ENCODE peak calls at places on chromosomes 3 and 15, in five cellular contexts. D is stomach, N is esophagus squamous epithelium, F is transverse colon, M is GM12891. P is an unnamed sample.

GRCh38 chr3:63232764-63233396 is 45.2 kb upstream of the SYNPR start:
- DNase-seq in D (no peak), N (no peak), F (no peak), M (no peak), P (no peak)

GRCh38 chr3:147509444-147509843 is 100.3 kb downstream of the ZIC1 start:
- DNase-seq in D (no peak), N (no peak), F (no peak), M (no peak), P (no peak)

GRCh38 chr15:42094512-42094963 is at the start of gene PLA2G4D:
- DNase-seq in D (peak), N (no peak), F (no peak), M (no peak), P (no peak)

GRCh38 chr3:184003187-184003967 is 14.3 kb downstream of the ABCC5 start:
- DNase-seq in D (no peak), N (no peak), F (no peak), M (no peak), P (no peak)

GRCh38 chr3:42723146-42723683 is 20.6 kb upstream of the HHATL start:
- DNase-seq in D (no peak), N (no peak), F (no peak), M (no peak), P (no peak)

GRCh38 chr3:5017953-5018531 is 38.8 kb downstream of the BHLHE40 start:
- DNase-seq in D (peak), N (no peak), F (peak), M (no peak), P (no peak)

GRCh38 chr15:81400640-81401236 is 26.7 kb upstream of the TMC3 start:
- DNase-seq in D (no peak), N (no peak), F (no peak), M (peak), P (no peak)

GRCh38 chr15:90231028-90232017 is 2.4 kb downstream of the CIB1 start:
- DNase-seq in D (peak), N (peak), F (peak), M (peak), P (peak)

GRCh38 chr3:10964537-10965167 is 27.9 kb upstream of the SLC6A1 start:
- DNase-seq in D (no peak), N (no peak), F (peak), M (no peak), P (peak)

GRCh38 chr3:12954891-12955650 is 113.7 kb upstream of the RPL32 start:
- DNase-seq in D (peak), N (no peak), F (peak), M (no peak), P (peak)

GRCh38 chr3:13787533-13787932 is 92.3 kb downstream of the WNT7A start:
- DNase-seq in D (no peak), N (no peak), F (no peak), M (no peak), P (no peak)

GRCh38 chr3:90007786-90008499 is 900.5 kb downstream of the EPHA3 start:
- DNase-seq in D (no peak), N (no peak), F (no peak), M (no peak), P (no peak)

GRCh38 chr3:53721187-53721946 is 124.9 kb downstream of the CHDH start:
- DNase-seq in D (no peak), N (no peak), F (no peak), M (no peak), P (no peak)

GRCh38 chr3:132134611-132135010 is 99.8 kb upstream of the CPNE4 start:
- DNase-seq in D (no peak), N (no peak), F (no peak), M (no peak), P (no peak)

GRCh38 chr3:127410678-127411077 is 122.8 kb upstream of the PRR20G start:
- DNase-seq in D (no peak), N (no peak), F (no peak), M (no peak), P (no peak)

GRCh38 chr3:13559751-13560540 is 11.0 kb downstream of the FBLN2 start:
- DNase-seq in D (no peak), N (no peak), F (no peak), M (no peak), P (no peak)

GRCh38 chr3:127694467-127695215 is 21.9 kb downstream of the ABTB1 start:
- DNase-seq in D (peak), N (no peak), F (peak), M (no peak), P (peak)

GRCh38 chr3:52247455-52248164 is 2.1 kb downstream of the PPM1M start:
- DNase-seq in D (no peak), N (no peak), F (no peak), M (no peak), P (no peak)

GRCh38 chr3:52246728-52247454 is 1.3 kb downstream of the PPM1M start:
- DNase-seq in D (no peak), N (no peak), F (no peak), M (no peak), P (peak)

GRCh38 chr3:52244061-52244628 is 1.4 kb upstream of the PPM1M start:
- DNase-seq in D (peak), N (no peak), F (peak), M (peak), P (peak)

GRCh38 chr3:52246264-52246620 is 683 bp downstream of the PPM1M start:
- DNase-seq in D (no peak), N (no peak), F (no peak), M (no peak), P (no peak)

GRCh38 chr3:52245322-52246263 is at the start of gene PPM1M:
- DNase-seq in D (peak), N (no peak), F (peak), M (peak), P (no peak)
- TF ChIP-seq POLR2A in D (no peak), N (no peak), F (no peak), M (peak), P (no peak)

DNA sequence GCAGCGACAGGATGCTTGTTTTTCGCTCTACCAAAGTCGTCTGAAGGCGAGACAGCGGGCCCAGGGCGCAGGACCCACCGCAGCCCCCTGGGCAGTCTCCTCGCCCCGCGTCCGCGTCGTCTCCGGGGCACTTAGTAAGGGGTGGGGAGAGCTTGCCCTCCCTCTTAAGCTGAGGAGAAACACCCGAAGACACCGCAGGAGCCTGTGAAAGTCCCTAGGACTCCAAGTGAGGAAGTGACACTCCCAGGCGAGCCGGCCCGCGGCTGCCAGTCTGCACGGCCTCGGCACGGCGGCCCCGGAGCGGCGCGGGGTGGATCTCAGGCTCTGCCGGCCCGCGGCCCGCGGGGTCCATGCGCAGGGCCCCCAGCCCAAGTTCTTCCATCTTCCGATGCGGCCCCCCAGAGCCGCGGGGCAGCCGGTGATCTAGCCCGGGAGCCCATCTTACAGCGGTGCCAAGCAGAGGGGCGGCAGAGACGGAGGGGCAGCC is 262 bp downstream of the ARHGAP31 start:
- DNase-seq in D (peak), N (peak), F (peak), M (peak), P (peak)
- TF ChIP-seq POLR2A in D (no peak), N (no peak), F (no peak), M (no peak), P (no peak)

GRCh38 chr15:67110958-67111864 is 45.8 kb downstream of the SMAD3 start:
- DNase-seq in D (no peak), N (no peak), F (no peak), M (no peak), P (no peak)
- TF ChIP-seq POLR2A in D (no peak), N (no peak), F (no peak), M (no peak), P (no peak)

GRCh38 chr3:196144383-196145105 is 62.7 kb upstream of the TFRC start:
- DNase-seq in D (no peak), N (no peak), F (no peak), M (no peak), P (no peak)

GRCh38 chr3:196142674-196142988 is 60.7 kb upstream of the TFRC start:
- DNase-seq in D (no peak), N (no peak), F (no peak), M (no peak), P (no peak)

GRCh38 chr3:196141866-196142673 is 60.2 kb upstream of the TFRC start:
- DNase-seq in D (peak), N (no peak), F (no peak), M (no peak), P (no peak)

GRCh38 chr3:196145420-196146262 is 63.8 kb upstream of the TFRC start:
- DNase-seq in D (no peak), N (no peak), F (no peak), M (no peak), P (no peak)

GRCh38 chr3:196143708-196144382 is 62.0 kb upstream of the TFRC start:
- DNase-seq in D (no peak), N (no peak), F (no peak), M (no peak), P (no peak)
- TF ChIP-seq POLR2A in D (no peak), N (no peak), F (no peak), M (no peak), P (no peak)

GRCh38 chr3:156974931-156975330 is 148.8 kb downstream of the LEKR1 start:
- DNase-seq in D (no peak), N (no peak), F (no peak), M (no peak), P (no peak)

GRCh38 chr3:156976933-156977332 is 150.8 kb downstream of the LEKR1 start:
- DNase-seq in D (no peak), N (no peak), F (no peak), M (no peak), P (no peak)

GRCh38 chr3:156981005-156981404 is 154.9 kb downstream of the LEKR1 start:
- DNase-seq in D (no peak), N (no peak), F (no peak), M (no peak), P (no peak)

GRCh38 chr3:156973954-156974353 is 147.8 kb downstream of the LEKR1 start:
- DNase-seq in D (no peak), N (no peak), F (no peak), M (no peak), P (no peak)

DNA sequence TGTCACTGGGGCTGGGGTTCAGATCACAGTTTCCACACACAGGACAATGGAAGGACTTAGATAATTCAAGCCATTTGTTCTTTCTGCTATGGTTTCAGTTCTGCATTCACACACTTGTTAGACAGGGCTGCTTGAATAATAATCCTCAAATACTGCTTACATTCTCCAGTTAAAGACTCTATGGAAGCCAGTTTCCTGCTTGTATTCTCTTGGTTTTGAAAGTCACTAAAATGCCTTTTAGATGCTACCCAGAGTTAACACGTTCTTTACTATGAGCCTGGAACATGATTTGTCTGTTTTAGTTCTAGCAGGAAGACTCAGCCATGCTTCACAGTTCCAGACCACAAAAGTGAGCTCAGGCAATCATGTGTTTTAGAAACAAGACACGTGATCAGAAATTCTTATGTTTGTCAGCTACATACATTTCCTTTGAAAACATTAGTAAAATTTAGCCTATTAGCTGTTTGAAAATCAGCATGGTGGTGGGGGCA is 152.4 kb downstream of the LEKR1 start:
- DNase-seq in D (no peak), N (no peak), F (no peak), M (peak), P (no peak)
- TF ChIP-seq POLR2A in D (no peak), N (no peak), F (no peak), M (peak), P (no peak)

DNA sequence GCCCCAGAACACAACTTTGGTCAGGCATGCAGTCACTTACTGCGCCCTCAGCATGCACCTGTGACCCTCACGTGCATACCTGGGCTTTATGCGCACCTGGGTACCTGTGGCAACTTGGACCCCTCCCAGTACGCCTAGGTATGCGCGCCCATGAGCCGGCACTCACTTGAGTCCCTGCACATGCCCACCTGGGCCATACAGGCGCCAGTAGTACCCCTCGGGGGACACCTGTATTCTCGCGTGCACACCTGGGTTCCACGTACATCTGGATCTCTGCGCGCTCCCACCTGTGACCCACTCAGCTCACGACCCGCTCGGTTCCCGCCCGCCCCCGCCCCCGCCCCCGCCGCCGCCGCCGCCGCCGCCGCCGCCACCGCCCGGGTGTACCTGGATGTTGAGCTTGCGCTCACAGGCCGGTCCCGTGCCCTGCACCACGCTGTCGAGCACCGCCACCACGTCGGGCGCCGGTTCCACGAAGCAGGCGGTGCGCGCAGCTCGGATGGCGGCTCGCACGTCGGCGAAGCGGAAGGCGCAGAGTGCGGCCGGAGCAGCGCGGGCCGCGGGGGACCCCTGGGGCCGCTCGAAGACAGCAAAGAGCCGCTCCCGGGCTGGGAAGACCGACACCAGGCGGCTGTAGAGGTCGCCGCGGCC is 1.4 kb downstream of the PLXND1 start:
- DNase-seq in D (no peak), N (no peak), F (no peak), M (no peak), P (no peak)
- TF ChIP-seq POLR2A in D (no peak), N (no peak), F (no peak), M (no peak), P (no peak)

GRCh38 chr3:40308725-40309438 is 625 bp upstream of the EIF1B start:
- DNase-seq in D (no peak), N (no peak), F (no peak), M (no peak), P (no peak)
- TF ChIP-seq POLR2A in D (no peak), N (no peak), F (no peak), M (no peak), P (no peak)

GRCh38 chr3:192825657-192826200 is 91.9 kb downstream of the MB21D2 start:
- DNase-seq in D (no peak), N (no peak), F (peak), M (no peak), P (no peak)

GRCh38 chr3:192824313-192824712 is 93.3 kb downstream of the MB21D2 start:
- DNase-seq in D (no peak), N (no peak), F (no peak), M (no peak), P (no peak)

GRCh38 chr3:192827208-192827607 is 90.4 kb downstream of the MB21D2 start:
- DNase-seq in D (no peak), N (no peak), F (no peak), M (no peak), P (no peak)

GRCh38 chr3:192827863-192828594 is 89.6 kb downstream of the MB21D2 start:
- DNase-seq in D (no peak), N (no peak), F (no peak), M (no peak), P (no peak)

DNA sequence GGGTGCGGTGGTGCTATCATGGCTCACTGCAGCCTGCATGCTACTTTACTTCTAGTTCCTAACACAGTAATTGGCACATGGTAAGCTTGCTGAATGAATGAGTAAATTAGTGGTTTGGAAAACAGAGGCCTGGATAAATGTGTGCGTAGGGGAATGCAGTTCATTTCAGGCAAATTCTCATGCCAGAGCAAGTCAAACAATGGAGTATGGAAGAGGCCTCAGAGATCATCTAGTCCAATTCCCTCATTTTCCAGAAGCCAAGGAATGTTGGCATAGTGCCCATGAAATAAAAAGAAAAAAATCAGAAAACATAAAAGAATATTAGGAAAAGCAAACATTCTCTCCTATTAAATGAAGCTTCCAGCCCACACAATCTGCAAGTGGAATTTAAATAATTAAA is 92.5 kb downstream of the MB21D2 start:
- DNase-seq in D (no peak), N (no peak), F (no peak), M (no peak), P (no peak)
- TF ChIP-seq POLR2A in D (no peak), N (no peak), F (no peak), M (no peak), P (no peak)

GRCh38 chr3:47802734-47803477 is at the start of gene DHX30:
- DNase-seq in D (peak), N (no peak), F (peak), M (peak), P (peak)
- TF ChIP-seq POLR2A in D (no peak), N (no peak), F (peak), M (no peak), P (peak)